ENCODE peak calls at places on chromosomes 5 and 9, in seven cellular contexts. One of them, this sample, is unnamed.

GRCh38 chr9:1005043-1005667 is 28.7 kb downstream of the DMRT3 start:
- DNase-seq in uterus: no peak
- DNase-seq in A549: peak
- DNase-seq in stomach: no peak
- DNase-seq in H1: no peak
- DNase-seq in tibial nerve: no peak
- DNase-seq in sigmoid colon: no peak
- DNase-seq in this sample: peak

GRCh38 chr9:32631991-32632390 is 3.5 kb downstream of the TAF1L start:
- DNase-seq in stomach: no peak
- DNase-seq in sigmoid colon: no peak
- DNase-seq in H1: no peak
- DNase-seq in A549: no peak
- DNase-seq in uterus: no peak
- DNase-seq in tibial nerve: no peak
- DNase-seq in this sample: no peak

GRCh38 chr5:6768590-6769230 is 55.5 kb downstream of the TENT4A start:
- DNase-seq in stomach: no peak
- DNase-seq in uterus: no peak
- DNase-seq in sigmoid colon: no peak
- DNase-seq in A549: no peak
- DNase-seq in tibial nerve: no peak
- DNase-seq in H1: no peak
- DNase-seq in this sample: no peak

GRCh38 chr5:116063950-116064349 is 20.9 kb upstream of the COMMD10 start:
- DNase-seq in sigmoid colon: no peak
- DNase-seq in stomach: no peak
- DNase-seq in A549: no peak
- DNase-seq in tibial nerve: no peak
- DNase-seq in uterus: no peak
- DNase-seq in H1: no peak
- DNase-seq in this sample: no peak

GRCh38 chr9:36007852-36008251 is 28.9 kb upstream of the RECK start:
- DNase-seq in stomach: no peak
- DNase-seq in tibial nerve: no peak
- DNase-seq in uterus: no peak
- DNase-seq in H1: no peak
- DNase-seq in sigmoid colon: no peak
- DNase-seq in A549: no peak
- DNase-seq in this sample: no peak

GRCh38 chr5:45795458-45795857 is 99.3 kb upstream of the HCN1 start:
- DNase-seq in sigmoid colon: no peak
- DNase-seq in A549: no peak
- DNase-seq in H1: no peak
- DNase-seq in tibial nerve: no peak
- DNase-seq in uterus: no peak
- DNase-seq in stomach: no peak
- DNase-seq in this sample: no peak

GRCh38 chr9:138009456-138010273 is 132.1 kb downstream of the CACNA1B start:
- DNase-seq in tibial nerve: no peak
- DNase-seq in uterus: no peak
- DNase-seq in sigmoid colon: peak
- DNase-seq in stomach: peak
- DNase-seq in A549: no peak
- DNase-seq in H1: no peak
- DNase-seq in this sample: no peak

GRCh38 chr5:103327893-103328292 is 69.3 kb downstream of the MACIR start:
- DNase-seq in tibial nerve: no peak
- DNase-seq in A549: no peak
- DNase-seq in uterus: no peak
- DNase-seq in H1: no peak
- DNase-seq in stomach: no peak
- DNase-seq in sigmoid colon: no peak
- DNase-seq in this sample: no peak

GRCh38 chr5:3216386-3216785 is 379.2 kb upstream of the IRX1 start:
- DNase-seq in H1: no peak
- DNase-seq in tibial nerve: no peak
- DNase-seq in A549: no peak
- DNase-seq in uterus: no peak
- DNase-seq in stomach: peak
- DNase-seq in sigmoid colon: no peak
- DNase-seq in this sample: no peak

GRCh38 chr9:28212979-28213378 is 639.7 kb upstream of the C9orf72 start:
- DNase-seq in H1: no peak
- DNase-seq in tibial nerve: no peak
- DNase-seq in sigmoid colon: no peak
- DNase-seq in uterus: no peak
- DNase-seq in A549: peak
- DNase-seq in stomach: no peak
- DNase-seq in this sample: no peak

GRCh38 chr5:89729623-89730390 is 679.7 kb downstream of the CETN3 start:
- DNase-seq in uterus: no peak
- DNase-seq in H1: no peak
- DNase-seq in tibial nerve: no peak
- DNase-seq in A549: no peak
- DNase-seq in sigmoid colon: no peak
- DNase-seq in stomach: no peak
- DNase-seq in this sample: peak

GRCh38 chr9:7234144-7234543 is 476.4 kb downstream of the KDM4C start:
- DNase-seq in H1: peak
- DNase-seq in stomach: no peak
- DNase-seq in tibial nerve: no peak
- DNase-seq in uterus: no peak
- DNase-seq in A549: peak
- DNase-seq in sigmoid colon: no peak
- DNase-seq in this sample: peak

GRCh38 chr9:75918154-75918553 is 27.7 kb downstream of the PCSK5 start:
- DNase-seq in uterus: no peak
- DNase-seq in A549: no peak
- DNase-seq in stomach: no peak
- DNase-seq in sigmoid colon: no peak
- DNase-seq in tibial nerve: no peak
- DNase-seq in H1: no peak
- DNase-seq in this sample: no peak

GRCh38 chr9:135247174-135247930 is 159.9 kb downstream of the OLFM1 start:
- DNase-seq in stomach: peak
- DNase-seq in A549: no peak
- DNase-seq in uterus: no peak
- DNase-seq in H1: no peak
- DNase-seq in tibial nerve: no peak
- DNase-seq in sigmoid colon: peak
- DNase-seq in this sample: peak

GRCh38 chr5:147403659-147404640 is 105.9 kb downstream of the DPYSL3 start:
- DNase-seq in tibial nerve: no peak
- DNase-seq in A549: peak
- DNase-seq in H1: no peak
- DNase-seq in sigmoid colon: peak
- DNase-seq in stomach: no peak
- DNase-seq in uterus: peak
- DNase-seq in this sample: no peak

GRCh38 chr9:121322037-121322736 is 47.9 kb downstream of the STOM start:
- DNase-seq in A549: peak
- DNase-seq in H1: no peak
- DNase-seq in stomach: no peak
- DNase-seq in sigmoid colon: no peak
- DNase-seq in tibial nerve: no peak
- DNase-seq in uterus: no peak
- DNase-seq in this sample: no peak

DNA sequence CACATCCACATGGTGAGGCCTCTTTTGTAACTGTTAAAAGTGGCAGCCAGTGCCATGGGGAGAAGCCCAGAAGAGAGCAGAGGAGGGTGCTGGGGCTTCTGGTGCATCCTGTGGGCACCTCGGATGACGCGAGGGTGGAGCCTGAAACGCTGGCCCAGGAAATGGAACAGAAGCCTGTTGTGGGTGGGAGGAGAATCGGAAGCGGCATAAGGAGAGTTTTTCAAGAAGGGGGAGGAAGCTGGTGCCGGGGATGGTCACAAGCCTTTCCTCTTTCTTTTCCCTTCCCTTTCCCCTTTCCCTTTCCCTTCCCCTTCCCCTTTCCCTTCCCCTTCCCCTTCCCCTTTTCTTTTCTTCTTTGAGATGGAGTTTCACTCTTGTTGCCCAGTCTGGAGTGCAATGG is 12.9 kb downstream of the ANKRD33B start:
- DNase-seq in A549: no peak
- DNase-seq in H1: no peak
- DNase-seq in uterus: no peak
- DNase-seq in tibial nerve: no peak
- DNase-seq in sigmoid colon: no peak
- DNase-seq in stomach: no peak
- DNase-seq in this sample: no peak
- TF ChIP-seq CTCF in A549: no peak
- TF ChIP-seq CTCF in H1: no peak
- TF ChIP-seq CTCF in uterus: no peak
- TF ChIP-seq CTCF in tibial nerve: no peak
- TF ChIP-seq CTCF in sigmoid colon: no peak
- TF ChIP-seq CTCF in stomach: no peak
- TF ChIP-seq CTCF in this sample: no peak

DNA sequence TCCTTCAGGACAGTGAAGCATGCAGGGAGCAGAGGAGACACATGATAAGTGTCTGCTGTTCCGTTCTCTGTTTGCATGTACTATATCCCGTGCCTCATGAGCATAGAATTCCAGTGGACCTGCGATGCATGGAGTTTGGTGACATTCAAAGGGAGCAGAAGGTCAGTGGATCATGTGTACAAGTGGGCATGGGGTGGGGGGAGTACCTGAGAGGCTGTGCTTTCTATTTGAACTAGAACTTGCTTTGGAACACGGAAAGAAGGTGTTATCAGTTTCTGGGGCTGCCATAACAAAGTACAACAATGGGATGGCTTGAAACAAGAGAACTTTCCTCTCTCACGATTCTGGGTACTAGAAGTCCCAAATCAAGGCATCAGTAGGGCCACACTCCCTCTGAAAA is 5.1 kb upstream of the CCNJL start:
- DNase-seq in sigmoid colon: no peak
- DNase-seq in tibial nerve: no peak
- DNase-seq in stomach: peak
- DNase-seq in uterus: no peak
- DNase-seq in A549: no peak
- DNase-seq in H1: no peak
- DNase-seq in this sample: peak
- H3K27ac ChIP-seq in sigmoid colon: no peak
- H3K27ac ChIP-seq in tibial nerve: no peak
- H3K27ac ChIP-seq in stomach: no peak
- H3K27ac ChIP-seq in uterus: no peak
- H3K27ac ChIP-seq in A549: peak
- H3K27ac ChIP-seq in H1: no peak
- H3K27ac ChIP-seq in this sample: peak

GRCh38 chr5:150404121-150404990 is 8.4 kb downstream of the CD74 start:
- DNase-seq in stomach: no peak
- DNase-seq in A549: no peak
- DNase-seq in sigmoid colon: no peak
- DNase-seq in tibial nerve: no peak
- DNase-seq in H1: no peak
- DNase-seq in uterus: no peak
- DNase-seq in this sample: no peak
- TF ChIP-seq POLR2A in stomach: no peak
- TF ChIP-seq POLR2A in A549: no peak
- TF ChIP-seq POLR2A in sigmoid colon: no peak
- TF ChIP-seq POLR2A in tibial nerve: no peak
- TF ChIP-seq POLR2A in H1: no peak
- TF ChIP-seq POLR2A in uterus: no peak
- TF ChIP-seq POLR2A in this sample: no peak

DNA sequence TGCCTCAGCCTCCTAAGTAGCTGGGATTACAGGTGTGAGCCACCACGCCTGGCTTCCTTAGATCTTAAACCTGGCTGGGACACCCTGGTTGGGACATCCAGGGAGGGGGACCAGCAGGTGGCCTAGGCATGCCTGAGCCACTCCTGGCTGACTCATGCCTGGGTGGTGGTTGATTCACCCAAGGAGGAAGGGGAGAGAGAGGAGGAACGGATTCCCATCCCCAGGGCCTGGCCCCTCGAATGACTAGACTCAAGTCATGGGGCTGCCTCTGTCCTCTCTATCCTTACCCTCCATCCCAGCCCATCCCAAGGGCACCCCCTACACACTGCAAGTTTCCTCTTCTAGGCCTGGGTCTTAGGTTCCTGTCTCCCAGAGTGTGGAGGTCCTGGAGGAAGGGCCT is 12.7 kb downstream of the EEIG1 start:
- DNase-seq in stomach: peak
- DNase-seq in sigmoid colon: peak
- DNase-seq in tibial nerve: no peak
- DNase-seq in H1: no peak
- DNase-seq in A549: peak
- DNase-seq in uterus: no peak
- DNase-seq in this sample: peak
- TF ChIP-seq CTCF in stomach: no peak
- TF ChIP-seq CTCF in sigmoid colon: no peak
- TF ChIP-seq CTCF in tibial nerve: no peak
- TF ChIP-seq CTCF in H1: no peak
- TF ChIP-seq CTCF in A549: no peak
- TF ChIP-seq CTCF in uterus: no peak
- TF ChIP-seq CTCF in this sample: no peak